ENCODE peak calls at places on chromosomes 1 and 21, in six cellular contexts. L, J, T, N, Y and U are unnamed samples.

GRCh38 chr1:64363116-64363515 is 106.8 kb upstream of the CACHD1 start:
- DNase-seq in T (no peak), N (no peak), J (no peak), Y (peak; percentile 80), L (no peak), U (no peak)

GRCh38 chr1:198117267-198117666 is 39.5 kb upstream of the NEK7 start:
- DNase-seq in T (no peak), J (no peak), N (no peak), L (no peak), Y (no peak), U (no peak)

GRCh38 chr21:39648879-39649278 is 36.1 kb downstream of the B3GALT5 start:
- DNase-seq in N (no peak), T (no peak), L (no peak), Y (no peak), J (no peak), U (no peak)

GRCh38 chr1:20483098-20483832 is 2.7 kb downstream of the CAMK2N1 start:
- DNase-seq in Y (no peak), N (no peak), T (no peak), L (no peak), J (no peak), U (no peak)

GRCh38 chr1:186849271-186849671 is 20.5 kb downstream of the PLA2G4A start:
- DNase-seq in Y (no peak), J (no peak), L (no peak), N (no peak), T (no peak), U (no peak)

GRCh38 chr1:150976879-150977694 is 2.5 kb upstream of the CERS2 start:
- DNase-seq in J (peak; percentile 76), T (peak; percentile 82), L (no peak), N (peak; percentile 60), Y (no peak), U (peak; percentile 29)

GRCh38 chr1:22808846-22809501 is 98.3 kb downstream of the EPHB2 start:
- DNase-seq in L (no peak), J (peak; percentile 71), T (peak; percentile 68), Y (peak; percentile 51), N (no peak), U (peak; percentile 58)

GRCh38 chr1:156860113-156860638 is 489 bp upstream of the NTRK1 start:
- DNase-seq in Y (peak; percentile 68), L (peak; percentile 75), T (peak; percentile 36), N (peak; percentile 54), J (peak; percentile 61), U (peak; percentile 80)

GRCh38 chr1:59738591-59739015 is 76.1 kb upstream of the HOOK1 start:
- DNase-seq in Y (no peak), N (no peak), J (no peak), L (no peak), T (no peak), U (no peak)

GRCh38 chr1:154493276-154493675 is 8.7 kb upstream of the TDRD10 start:
- DNase-seq in N (no peak), J (no peak), T (peak; percentile 53), L (no peak), Y (no peak), U (no peak)

GRCh38 chr1:31836638-31837037 is 20.8 kb upstream of the SPOCD1 start:
- DNase-seq in J (no peak), Y (no peak), L (no peak), T (no peak), N (no peak), U (no peak)

GRCh38 chr1:116762781-116763115 is 8.5 kb downstream of the CD2 start:
- DNase-seq in N (no peak), J (no peak), Y (no peak), T (no peak), L (no peak), U (no peak)

GRCh38 chr1:215987092-215987855 is 420.2 kb downstream of the KCTD3 start:
- DNase-seq in J (peak; percentile 8), Y (no peak), T (no peak), L (no peak), N (no peak), U (no peak)

GRCh38 chr1:10651793-10652192 is 144.7 kb downstream of the CASZ1 start:
- DNase-seq in J (no peak), T (no peak), N (no peak), Y (no peak), L (no peak), U (no peak)

GRCh38 chr1:74953622-74954021 is 180.6 kb upstream of the LHX8 start:
- DNase-seq in J (no peak), L (no peak), Y (no peak), N (no peak), T (no peak), U (no peak)

GRCh38 chr1:1157426-1157913 is 16.2 kb upstream of the TTLL10 start:
- DNase-seq in J (peak; percentile 93), L (peak; percentile 60), T (peak; percentile 90), Y (no peak), N (peak; percentile 41), U (peak; percentile 82)

GRCh38 chr1:190067592-190067991 is 410.1 kb downstream of the BRINP3 start:
- DNase-seq in T (no peak), N (no peak), Y (no peak), J (peak; percentile 63), L (no peak), U (no peak)

GRCh38 chr1:61344711-61345110 is 262.4 kb downstream of the NFIA start:
- DNase-seq in Y (no peak), N (no peak), J (no peak), T (no peak), L (no peak), U (no peak)

GRCh38 chr1:50508040-50508586 is 84.9 kb upstream of the DMRTA2 start:
- DNase-seq in N (no peak), Y (no peak), T (no peak), J (no peak), L (no peak), U (no peak)

GRCh38 chr21:38355992-38356781 is 99.4 kb downstream of the KCNJ15 start:
- DNase-seq in T (peak; percentile 76), N (peak; percentile 36), Y (peak; percentile 47), L (peak; percentile 93), J (peak; percentile 88), U (peak; percentile 88)

GRCh38 chr1:221316491-221317056 is 425.3 kb downstream of the DUSP10 start:
- DNase-seq in J (no peak), T (no peak), N (no peak), L (no peak), Y (no peak), U (no peak)

GRCh38 chr1:78004719-78005346 is at the start of gene DNAJB4:
- DNase-seq in N (peak; percentile 83), J (peak; percentile 93), Y (peak; percentile 44), T (no peak), L (peak; percentile 37), U (peak; percentile 61)

GRCh38 chr1:76269175-76269574 is 194.6 kb downstream of the ST6GALNAC3 start:
- DNase-seq in Y (peak; percentile 12), J (peak; percentile 44), T (no peak), N (no peak), L (no peak), U (no peak)

GRCh38 chr1:113394863-113395259 is 4.5 kb downstream of the MAGI3 start:
- DNase-seq in Y (no peak), J (no peak), T (no peak), N (no peak), L (no peak), U (no peak)

GRCh38 chr1:212665241-212666115 is 34.2 kb downstream of the BATF3 start:
- DNase-seq in J (peak; percentile 89), Y (peak; percentile 55), L (peak; percentile 89), T (peak; percentile 83), N (peak; percentile 71), U (peak; percentile 96)

GRCh38 chr1:154720328-154721301 is 112.6 kb upstream of the ADAR start:
- DNase-seq in L (no peak), J (no peak), N (no peak), T (no peak), Y (no peak), U (no peak)

GRCh38 chr21:45358711-45359310 is 46.2 kb upstream of the COL18A1 start:
- DNase-seq in J (no peak), Y (no peak), N (no peak), T (no peak), L (no peak), U (no peak)

GRCh38 chr1:147636314-147636713 is 34.0 kb downstream of the ACP6 start:
- DNase-seq in L (no peak), T (no peak), J (no peak), N (no peak), Y (no peak), U (no peak)

GRCh38 chr1:39305555-39305954 is 101.1 kb downstream of the MACF1 start:
- DNase-seq in T (no peak), J (no peak), N (no peak), L (no peak), Y (no peak), U (no peak)

GRCh38 chr1:165050246-165050645 is 306.3 kb downstream of the LMX1A start:
- DNase-seq in Y (no peak), N (no peak), J (no peak), T (no peak), L (no peak), U (no peak)

GRCh38 chr1:67100833-67101232 is 33.9 kb downstream of the C1orf141 start:
- DNase-seq in J (no peak), N (no peak), L (no peak), Y (no peak), T (no peak), U (no peak)

GRCh38 chr1:230507671-230508407 is 81.7 kb upstream of the PGBD5 start:
- DNase-seq in Y (no peak), T (peak; percentile 29), N (no peak), J (no peak), L (no peak), U (no peak)

GRCh38 chr1:214678386-214678785 is 75.4 kb downstream of the CENPF start:
- DNase-seq in Y (no peak), L (no peak), J (peak; percentile 74), T (no peak), N (no peak), U (no peak)

GRCh38 chr1:242198421-242198820 is 199.5 kb upstream of the MAP1LC3C start:
- DNase-seq in Y (no peak), L (no peak), T (no peak), N (no peak), J (no peak), U (no peak)

GRCh38 chr1:231612393-231613089 is 14.0 kb upstream of the DISC1 start:
- DNase-seq in J (no peak), L (no peak), Y (no peak), T (no peak), N (peak; percentile 62), U (no peak)

GRCh38 chr1:56972971-56973370 is 7.2 kb upstream of the C8B start:
- DNase-seq in T (no peak), N (no peak), L (no peak), Y (no peak), J (no peak), U (no peak)

GRCh38 chr1:50970508-50970885 is 452 bp downstream of the CDKN2C start:
- DNase-seq in J (no peak), L (no peak), N (no peak), T (no peak), Y (peak; percentile 40), U (no peak)